ENCODE peak calls at places on chromosomes 13 and 19, in six cellular contexts. U is fibroblast of pulmonary artery, J is NB4, L is RWPE1, A is breast epithelium, H is IMR-90. E is an unnamed sample.

GRCh38 chr13:94598281-94598680 is 2.3 kb upstream of the TGDS start:
- DNase-seq in H (peak; percentile 21), A (no peak), U (no peak), L (no peak), J (no peak), E (no peak)

GRCh38 chr13:39484506-39485313 is 118.3 kb downstream of the LHFPL6 start:
- DNase-seq in J (no peak), A (no peak), H (peak; percentile 77), U (peak; percentile 70), L (no peak), E (peak; percentile 75)

GRCh38 chr13:102983496-102983895 is 82.7 kb downstream of the SLC10A2 start:
- DNase-seq in A (no peak), J (no peak), H (no peak), L (no peak), U (no peak), E (no peak)

GRCh38 chr19:48511800-48512503 is at the start of gene LMTK3:
- DNase-seq in U (peak; percentile 42), H (peak; percentile 56), A (no peak), L (peak; percentile 50), J (peak; percentile 86), E (no peak)

GRCh38 chr13:93305886-93306285 is 79.3 kb downstream of the GPC6 start:
- DNase-seq in U (no peak), H (peak; percentile 48), A (no peak), J (no peak), L (no peak), E (no peak)

GRCh38 chr13:31073859-31074718 is 87.6 kb downstream of the HSPH1 start:
- DNase-seq in A (no peak), L (no peak), U (peak; percentile 51), H (peak; percentile 69), J (peak; percentile 9), E (peak; percentile 61)

GRCh38 chr19:934865-935422 is 9.1 kb downstream of the ARID3A start:
- DNase-seq in A (peak; percentile 95), J (no peak), H (peak; percentile 49), L (no peak), U (peak; percentile 85), E (no peak)

GRCh38 chr13:112820318-112820717 is 130.5 kb downstream of the ATP11A start:
- DNase-seq in A (no peak), U (no peak), H (no peak), J (no peak), L (no peak), E (no peak)

GRCh38 chr13:94419304-94419943 is 60.1 kb downstream of the DCT start:
- DNase-seq in H (peak; percentile 86), L (no peak), U (peak; percentile 84), A (no peak), J (peak; percentile 14), E (peak; percentile 11)

GRCh38 chr13:110412132-110412912 is 105.2 kb downstream of the COL4A2 start:
- DNase-seq in H (peak; percentile 100), A (peak; percentile 86), L (peak; percentile 96), U (peak; percentile 100), J (peak; percentile 87), E (peak; percentile 99)

GRCh38 chr19:15633122-15633521 is 7.6 kb upstream of the CYP4F3 start:
- DNase-seq in A (no peak), U (no peak), J (peak; percentile 42), L (no peak), H (no peak), E (no peak)

GRCh38 chr19:13860679-13861391 is 16.1 kb upstream of the NANOS3 start:
- DNase-seq in U (no peak), L (no peak), A (no peak), H (no peak), J (no peak), E (no peak)

GRCh38 chr13:30395192-30396158 is 26.8 kb upstream of the UBE2L5 start:
- DNase-seq in A (peak; percentile 94), H (peak; percentile 93), J (peak; percentile 94), L (peak; percentile 67), U (peak; percentile 97), E (peak; percentile 95)

GRCh38 chr19:6970021-6970420 is 51.2 kb downstream of the MBD3L2B start:
- DNase-seq in A (no peak), J (peak; percentile 51), H (no peak), U (no peak), L (no peak), E (no peak)

GRCh38 chr13:20782116-20782708 is 8.5 kb upstream of the EEF1AKMT1 start:
- DNase-seq in U (no peak), L (no peak), A (no peak), J (no peak), H (no peak), E (no peak)

GRCh38 chr19:639251-640155 is at the start of gene FGF22:
- DNase-seq in J (peak; percentile 80), H (peak; percentile 74), L (peak; percentile 94), A (peak; percentile 97), U (peak; percentile 81), E (peak; percentile 79)

GRCh38 chr13:106230450-106230849 is 305.0 kb downstream of the EFNB2 start:
- DNase-seq in L (peak; percentile 54), U (peak; percentile 52), J (no peak), A (no peak), H (peak; percentile 83), E (peak; percentile 28)

GRCh38 chr13:112161441-112162301 is 94.7 kb downstream of the SOX1 start:
- DNase-seq in J (no peak), U (no peak), H (no peak), A (peak; percentile 14), L (no peak), E (no peak)

GRCh38 chr13:113089693-113090414 is 15.7 kb upstream of the F7 start:
- DNase-seq in A (no peak), U (no peak), H (no peak), J (no peak), L (no peak), E (no peak)

GRCh38 chr19:48961051-48961649 is 4.0 kb upstream of the FTL start:
- DNase-seq in A (no peak), L (no peak), H (no peak), J (no peak), U (no peak), E (no peak)

GRCh38 chr19:32717496-32717895 is 2.1 kb upstream of the TDRD12 start:
- DNase-seq in L (no peak), A (no peak), J (no peak), H (no peak), U (no peak), E (no peak)

GRCh38 chr19:30719189-30719990 is 347.2 kb downstream of the ZNF536 start:
- DNase-seq in H (no peak), U (peak; percentile 13), L (peak; percentile 36), A (no peak), J (no peak), E (no peak)

GRCh38 chr19:32168606-32169005 is 176.8 kb upstream of the ZNF507 start:
- DNase-seq in J (no peak), A (no peak), L (no peak), H (no peak), U (no peak), E (no peak)

GRCh38 chr13:94454906-94455305 is 24.6 kb downstream of the DCT start:
- DNase-seq in J (no peak), L (no peak), A (no peak), H (peak; percentile 1), U (no peak), E (no peak)

GRCh38 chr19:55304980-55305379 is 20.2 kb downstream of the TMEM150B start:
- DNase-seq in A (no peak), J (no peak), H (no peak), L (no peak), U (no peak), E (no peak)

GRCh38 chr19:47187797-47188196 is 43.2 kb downstream of the BBC3 start:
- DNase-seq in L (no peak), J (no peak), A (no peak), U (no peak), H (no peak), E (no peak)

GRCh38 chr19:4284176-4284958 is 5.3 kb downstream of the SHD start:
- DNase-seq in A (no peak), H (no peak), L (peak; percentile 88), J (peak; percentile 22), U (no peak), E (no peak)

GRCh38 chr19:7888145-7888825 is at the start of gene LRRC8E:
- DNase-seq in U (peak; percentile 53), L (peak; percentile 85), A (peak; percentile 74), J (peak; percentile 52), H (peak; percentile 55), E (peak; percentile 60)

GRCh38 chr19:7856679-7857663 is 17.2 kb downstream of the PRR36 start:
- DNase-seq in U (no peak), H (no peak), L (no peak), J (no peak), A (no peak), E (no peak)

GRCh38 chr19:18776288-18776594 is 14.9 kb downstream of the COMP start:
- DNase-seq in H (peak; percentile 72), U (peak; percentile 25), L (peak; percentile 59), A (no peak), J (no peak), E (peak; percentile 65)
- TF ChIP-seq CTCF in H (peak; percentile 65), U (peak; percentile 33), L (peak; percentile 28), A (no peak), J (no peak), E (peak; percentile 73)

DNA sequence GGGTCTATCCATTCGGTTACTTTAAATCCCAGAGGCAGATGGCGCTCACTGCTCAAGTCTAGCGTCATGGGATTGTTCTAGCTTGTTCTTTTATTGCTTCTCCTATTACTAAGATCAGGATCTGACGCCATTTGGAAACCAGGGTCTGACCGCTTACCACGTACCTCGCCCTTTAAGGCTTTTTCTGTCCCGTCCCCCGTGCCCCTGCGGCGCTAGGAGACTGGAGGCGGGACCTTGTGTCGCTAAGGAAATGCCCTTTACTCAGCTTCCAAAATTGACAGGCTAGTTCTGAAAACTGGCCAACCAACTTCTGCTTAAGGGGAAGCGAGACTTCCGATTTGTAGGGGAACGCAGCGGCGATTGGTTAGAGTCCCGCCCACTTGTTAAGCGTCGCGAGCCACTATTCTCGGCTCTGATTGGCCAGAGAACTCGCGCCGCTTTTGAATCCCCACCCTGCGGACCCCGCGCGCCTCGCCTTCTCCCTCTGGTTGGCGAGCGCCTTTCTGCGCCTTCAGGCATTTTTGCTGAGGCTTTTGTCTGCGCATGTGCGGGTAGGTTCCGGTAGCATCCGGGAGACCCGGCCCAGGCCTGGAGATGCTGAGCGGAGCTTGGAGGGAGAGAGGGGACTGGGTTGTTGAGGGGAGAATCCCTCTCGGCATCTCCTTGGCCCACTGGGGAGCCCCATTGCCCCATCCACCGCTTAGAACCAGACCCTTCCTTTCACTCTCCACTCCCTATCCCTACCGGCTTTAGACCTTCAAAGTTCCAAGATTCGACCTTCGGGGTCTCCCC is 3.9 kb upstream of the C19orf84 start:
- DNase-seq in H (peak; percentile 99), A (peak; percentile 87), L (peak; percentile 95), U (peak; percentile 99), J (peak; percentile 99), E (peak; percentile 99)
- TF ChIP-seq CTCF in H (no peak), A (no peak), L (no peak), U (no peak), J (no peak), E (no peak)

DNA sequence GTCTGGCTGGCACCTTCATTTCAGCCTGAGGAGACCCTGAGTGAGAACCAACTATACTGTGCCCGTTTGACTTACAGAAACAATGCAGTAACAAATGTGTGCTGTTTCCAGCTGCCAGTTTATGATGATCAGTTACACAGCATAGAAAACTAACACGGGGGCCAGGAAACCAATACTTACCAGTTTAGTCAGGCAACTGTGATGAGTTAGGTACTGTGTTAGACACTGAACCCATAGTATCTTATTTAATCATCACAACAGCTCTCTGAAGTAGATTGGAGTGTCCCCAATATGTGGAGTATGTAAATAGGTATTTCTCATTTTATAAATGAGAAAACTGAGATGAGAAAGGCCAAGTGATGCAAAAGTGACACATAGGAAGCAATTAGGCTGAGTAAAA is 620.9 kb upstream of the KLF12 start:
- DNase-seq in J (no peak), A (no peak), H (no peak), U (no peak), L (no peak), E (no peak)
- TF ChIP-seq CTCF in J (no peak), A (no peak), H (no peak), U (no peak), L (no peak), E (no peak)

GRCh38 chr19:39765091-39766076 is 13.3 kb upstream of the LEUTX start:
- DNase-seq in J (peak; percentile 24), H (peak; percentile 41), U (peak; percentile 66), A (no peak), L (peak; percentile 24), E (peak; percentile 15)
- TF ChIP-seq CTCF in J (peak; percentile 76), H (peak; percentile 66), U (peak; percentile 92), A (peak; percentile 46), L (peak; percentile 83), E (peak; percentile 95)